ENCODE peak calls at places on chromosomes 12 and 14, in nine cellular contexts. H, B, E, P, A, I, W, K and R are unnamed samples.

GRCh38 chr12:57191410-57191809 is 25.2 kb upstream of the NXPH4 start:
- DNase-seq in H (no peak), B (no peak), E (no peak), P (no peak), A (no peak), I (no peak), W (no peak), K (no peak), R (no peak)

GRCh38 chr14:23933706-23934105 is 19.9 kb upstream of the DHRS4 start:
- DNase-seq in H (no peak), B (no peak), E (no peak), P (no peak), A (no peak), I (no peak), W (no peak), K (no peak), R (no peak)

GRCh38 chr12:83018063-83018462 is 331.4 kb downstream of the TMTC2 start:
- DNase-seq in H (no peak), B (no peak), E (no peak), P (no peak), A (no peak), I (no peak), W (no peak), K (no peak), R (no peak)

GRCh38 chr12:51626629-51627028 is 35.6 kb downstream of the SCN8A start:
- DNase-seq in H (no peak), B (no peak), E (no peak), P (no peak), A (no peak), I (no peak), W (no peak), K (no peak), R (no peak)

GRCh38 chr12:26711569-26711968 is 121.4 kb downstream of the ITPR2 start:
- DNase-seq in H (no peak), B (no peak), E (no peak), P (no peak), A (no peak), I (no peak), W (no peak), K (no peak), R (no peak)

GRCh38 chr12:100745378-100746071 is 49.1 kb upstream of the ANO4 start:
- DNase-seq in H (no peak), B (no peak), E (no peak), P (no peak), A (no peak), I (no peak), W (no peak), K (no peak), R (no peak)

GRCh38 chr14:32319368-32320049 is 9.6 kb upstream of the AKAP6 start:
- DNase-seq in H (no peak), B (no peak), E (no peak), P (no peak), A (no peak), I (no peak), W (peak), K (no peak), R (no peak)

GRCh38 chr14:98226411-98226810 is 1045.6 kb downstream of the BCL11B start:
- DNase-seq in H (no peak), B (no peak), E (no peak), P (no peak), A (no peak), I (no peak), W (no peak), K (no peak), R (no peak)

GRCh38 chr14:76644875-76645518 is 116.3 kb upstream of the VASH1 start:
- DNase-seq in H (no peak), B (peak), E (peak), P (peak), A (peak), I (no peak), W (peak), K (no peak), R (peak)

GRCh38 chr14:74763803-74764531 is 851 bp downstream of the YLPM1 start:
- DNase-seq in H (no peak), B (no peak), E (peak), P (no peak), A (peak), I (no peak), W (peak), K (peak), R (peak)

GRCh38 chr12:128385736-128386135 is 118.8 kb downstream of the TMEM132C start:
- DNase-seq in H (no peak), B (no peak), E (no peak), P (no peak), A (no peak), I (no peak), W (no peak), K (no peak), R (no peak)

GRCh38 chr14:21902561-21903199 is 229.1 kb upstream of the OR4E1 start:
- DNase-seq in H (no peak), B (no peak), E (no peak), P (no peak), A (no peak), I (no peak), W (no peak), K (no peak), R (peak)

GRCh38 chr12:24232531-24232930 is 283.1 kb upstream of the SOX5 start:
- DNase-seq in H (no peak), B (no peak), E (no peak), P (no peak), A (no peak), I (no peak), W (peak), K (no peak), R (no peak)

GRCh38 chr12:67459173-67459572 is 189.4 kb upstream of the DYRK2 start:
- DNase-seq in H (no peak), B (no peak), E (no peak), P (no peak), A (no peak), I (no peak), W (no peak), K (no peak), R (no peak)

GRCh38 chr14:26377150-26377549 is 220.7 kb downstream of the NOVA1 start:
- DNase-seq in H (no peak), B (no peak), E (no peak), P (no peak), A (no peak), I (no peak), W (peak), K (no peak), R (no peak)

GRCh38 chr12:3753549-3754284 is 808 bp upstream of the CRACR2A start:
- DNase-seq in H (no peak), B (no peak), E (no peak), P (no peak), A (no peak), I (no peak), W (no peak), K (peak), R (peak)

GRCh38 chr14:80587096-80587724 is 354.3 kb downstream of the CEP128 start:
- DNase-seq in H (no peak), B (peak), E (peak), P (no peak), A (peak), I (no peak), W (peak), K (no peak), R (peak)

GRCh38 chr14:35821546-35822411 is 4.4 kb upstream of the BRMS1L start:
- DNase-seq in H (no peak), B (peak), E (peak), P (no peak), A (peak), I (no peak), W (peak), K (no peak), R (peak)

GRCh38 chr14:55884819-55885218 is 233.4 kb upstream of the PELI2 start:
- DNase-seq in H (no peak), B (no peak), E (no peak), P (no peak), A (no peak), I (no peak), W (peak), K (no peak), R (no peak)

GRCh38 chr12:68505915-68506314 is 104.8 kb upstream of the RAP1B start:
- DNase-seq in H (no peak), B (no peak), E (no peak), P (no peak), A (no peak), I (no peak), W (no peak), K (no peak), R (no peak)

GRCh38 chr14:104367811-104368750 is 211.5 kb upstream of the C14orf180 start:
- DNase-seq in H (no peak), B (no peak), E (no peak), P (no peak), A (no peak), I (no peak), W (no peak), K (no peak), R (no peak)

GRCh38 chr14:75525969-75526368 is 3.7 kb downstream of the BATF start:
- DNase-seq in H (no peak), B (no peak), E (no peak), P (no peak), A (no peak), I (no peak), W (no peak), K (no peak), R (no peak)

GRCh38 chr12:13571035-13571434 is 374.5 kb downstream of the EMP1 start:
- DNase-seq in H (no peak), B (no peak), E (no peak), P (no peak), A (no peak), I (no peak), W (no peak), K (no peak), R (no peak)

GRCh38 chr14:34640826-34641225 is 10.9 kb upstream of the SNX6 start:
- DNase-seq in H (no peak), B (no peak), E (no peak), P (no peak), A (no peak), I (no peak), W (no peak), K (no peak), R (no peak)

GRCh38 chr14:35669782-35670181 is 135.8 kb downstream of the INSM2 start:
- DNase-seq in H (no peak), B (peak), E (peak), P (no peak), A (no peak), I (no peak), W (peak), K (no peak), R (no peak)

GRCh38 chr12:84508943-84509342 is 403.7 kb downstream of the SLC6A15 start:
- DNase-seq in H (no peak), B (no peak), E (no peak), P (no peak), A (no peak), I (no peak), W (peak), K (peak), R (no peak)

GRCh38 chr14:69288001-69288771 is 28.2 kb downstream of the GALNT16 start:
- DNase-seq in H (peak), B (peak), E (peak), P (no peak), A (peak), I (no peak), W (no peak), K (peak), R (no peak)

GRCh38 chr12:67826946-67827719 is 162.1 kb upstream of the IFNG-AS1 start:
- DNase-seq in H (no peak), B (no peak), E (no peak), P (no peak), A (peak), I (no peak), W (peak), K (no peak), R (no peak)

GRCh38 chr14:62213516-62213915 is 451.3 kb downstream of the SNAPC1 start:
- DNase-seq in H (no peak), B (peak), E (no peak), P (no peak), A (peak), I (no peak), W (peak), K (no peak), R (no peak)

DNA sequence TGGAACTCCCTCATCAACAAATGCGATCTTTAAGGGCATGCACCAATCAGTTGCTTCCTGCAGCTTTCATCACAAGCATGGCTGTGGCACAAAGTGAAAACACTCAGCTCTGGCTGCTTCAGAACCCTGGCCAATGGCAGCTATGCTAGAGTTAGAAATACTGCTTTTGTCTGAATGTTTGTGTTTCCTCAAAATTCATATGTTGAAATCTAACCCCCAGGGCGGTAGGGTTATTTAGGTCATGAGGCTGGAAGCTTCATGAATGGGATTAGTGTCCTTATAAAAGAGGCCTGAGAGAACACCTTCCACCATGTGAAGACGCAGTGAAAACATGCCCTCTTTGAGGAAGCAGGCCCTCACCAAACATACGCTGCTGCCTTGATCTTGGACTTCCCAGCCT is 453.9 kb downstream of the SNAPC1 start:
- DNase-seq in H (no peak), B (no peak), E (no peak), P (no peak), A (no peak), I (no peak), W (no peak), K (no peak), R (no peak)
- TF ChIP-seq CTCF in H (no peak), B (no peak), E (no peak), P (no peak), A (no peak), I (no peak), W (no peak), K (no peak), R (no peak)

GRCh38 chr12:78115889-78116288 is 285.2 kb downstream of the NAV3 start:
- DNase-seq in H (no peak), B (no peak), E (no peak), P (no peak), A (no peak), I (no peak), W (no peak), K (no peak), R (no peak)

GRCh38 chr12:78119351-78119918 is 288.7 kb downstream of the NAV3 start:
- DNase-seq in H (no peak), B (no peak), E (no peak), P (no peak), A (no peak), I (no peak), W (peak), K (no peak), R (no peak)

GRCh38 chr12:78120866-78121590 is 290.3 kb downstream of the NAV3 start:
- DNase-seq in H (no peak), B (peak), E (peak), P (no peak), A (no peak), I (no peak), W (peak), K (no peak), R (no peak)

GRCh38 chr12:78118486-78118885 is 287.8 kb downstream of the NAV3 start:
- DNase-seq in H (no peak), B (no peak), E (no peak), P (no peak), A (no peak), I (no peak), W (no peak), K (no peak), R (no peak)

GRCh38 chr12:78118036-78118435 is 287.3 kb downstream of the NAV3 start:
- DNase-seq in H (no peak), B (no peak), E (no peak), P (no peak), A (peak), I (no peak), W (no peak), K (no peak), R (no peak)
- TF ChIP-seq CTCF in H (no peak), B (no peak), E (no peak), P (peak), A (no peak), I (no peak), W (peak), K (no peak), R (no peak)

GRCh38 chr14:91387135-91387849 is 30.3 kb downstream of the CCDC88C start:
- DNase-seq in H (no peak), B (peak), E (no peak), P (no peak), A (peak), I (no peak), W (peak), K (no peak), R (peak)
- TF ChIP-seq CTCF in H (no peak), B (no peak), E (no peak), P (no peak), A (no peak), I (no peak), W (no peak), K (no peak), R (no peak)

GRCh38 chr12:116266631-116267349 is 10.7 kb downstream of the MED13L start:
- DNase-seq in H (no peak), B (peak), E (no peak), P (no peak), A (no peak), I (no peak), W (peak), K (no peak), R (no peak)

GRCh38 chr12:116267948-116268347 is 9.5 kb downstream of the MED13L start:
- DNase-seq in H (no peak), B (no peak), E (no peak), P (no peak), A (no peak), I (no peak), W (no peak), K (no peak), R (no peak)

GRCh38 chr12:116264525-116265070 is 12.9 kb downstream of the MED13L start:
- DNase-seq in H (no peak), B (no peak), E (no peak), P (no peak), A (no peak), I (no peak), W (no peak), K (no peak), R (no peak)

GRCh38 chr12:116265361-116266128 is 11.9 kb downstream of the MED13L start:
- DNase-seq in H (no peak), B (no peak), E (no peak), P (no peak), A (no peak), I (no peak), W (no peak), K (no peak), R (no peak)

DNA sequence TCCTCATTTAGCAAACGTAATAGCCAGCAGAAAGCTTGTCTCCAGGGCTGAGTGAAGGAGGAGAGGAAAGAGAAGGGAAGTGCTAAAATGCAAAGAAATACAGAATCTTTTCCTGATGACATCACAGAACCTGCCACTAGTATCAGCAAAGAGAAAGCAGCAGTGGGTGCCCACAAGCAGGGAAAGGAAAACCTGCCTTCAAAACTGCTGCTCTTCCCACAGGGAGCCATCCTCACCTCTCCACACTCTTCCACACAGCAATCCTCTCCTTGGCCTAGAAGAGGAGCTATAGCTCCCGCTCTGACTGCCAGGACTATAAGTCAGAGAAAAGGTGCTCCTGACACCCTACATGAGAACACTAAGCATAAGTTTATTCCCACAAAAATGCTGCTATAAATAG is 11.3 kb downstream of the MED13L start:
- DNase-seq in H (no peak), B (peak), E (no peak), P (no peak), A (peak), I (no peak), W (peak), K (no peak), R (no peak)
- TF ChIP-seq CTCF in H (no peak), B (peak), E (no peak), P (no peak), A (peak), I (no peak), W (peak), K (no peak), R (no peak)

GRCh38 chr12:62983594-62983993 is 48.6 kb upstream of the PPM1H start:
- DNase-seq in H (no peak), B (no peak), E (no peak), P (no peak), A (no peak), I (no peak), W (no peak), K (no peak), R (peak)
- TF ChIP-seq CTCF in H (peak), B (peak), E (peak), P (peak), A (no peak), I (no peak), W (peak), K (no peak), R (no peak)

DNA sequence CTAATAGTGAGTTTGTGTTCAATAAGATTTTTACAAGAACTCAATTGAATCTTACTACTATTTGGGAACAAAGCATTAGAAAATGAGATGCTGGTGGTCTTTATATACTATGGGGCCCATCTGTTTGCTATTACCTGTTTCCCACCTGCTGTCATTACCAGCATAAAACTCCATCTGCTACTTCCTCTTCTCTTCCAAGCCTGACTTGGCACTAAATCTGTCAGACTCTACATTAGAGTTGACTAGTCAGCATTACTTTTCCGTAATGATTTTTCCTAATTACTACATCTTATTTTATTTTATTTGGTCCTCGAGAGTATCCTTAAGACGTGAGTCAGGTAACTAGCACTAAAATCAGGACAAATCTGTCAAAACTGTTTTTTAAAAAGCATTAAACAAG is 68.1 kb upstream of the KRR1 start:
- DNase-seq in H (no peak), B (no peak), E (no peak), P (no peak), A (no peak), I (no peak), W (no peak), K (no peak), R (no peak)
- TF ChIP-seq CTCF in H (no peak), B (no peak), E (no peak), P (no peak), A (no peak), I (no peak), W (no peak), K (no peak), R (no peak)

GRCh38 chr14:46136456-46136855 is 515.1 kb downstream of the RPL10L start:
- DNase-seq in H (no peak), B (no peak), E (no peak), P (no peak), A (no peak), I (no peak), W (no peak), K (no peak), R (no peak)
- TF ChIP-seq CTCF in H (no peak), B (no peak), E (no peak), P (no peak), A (no peak), I (no peak), W (no peak), K (no peak), R (no peak)

DNA sequence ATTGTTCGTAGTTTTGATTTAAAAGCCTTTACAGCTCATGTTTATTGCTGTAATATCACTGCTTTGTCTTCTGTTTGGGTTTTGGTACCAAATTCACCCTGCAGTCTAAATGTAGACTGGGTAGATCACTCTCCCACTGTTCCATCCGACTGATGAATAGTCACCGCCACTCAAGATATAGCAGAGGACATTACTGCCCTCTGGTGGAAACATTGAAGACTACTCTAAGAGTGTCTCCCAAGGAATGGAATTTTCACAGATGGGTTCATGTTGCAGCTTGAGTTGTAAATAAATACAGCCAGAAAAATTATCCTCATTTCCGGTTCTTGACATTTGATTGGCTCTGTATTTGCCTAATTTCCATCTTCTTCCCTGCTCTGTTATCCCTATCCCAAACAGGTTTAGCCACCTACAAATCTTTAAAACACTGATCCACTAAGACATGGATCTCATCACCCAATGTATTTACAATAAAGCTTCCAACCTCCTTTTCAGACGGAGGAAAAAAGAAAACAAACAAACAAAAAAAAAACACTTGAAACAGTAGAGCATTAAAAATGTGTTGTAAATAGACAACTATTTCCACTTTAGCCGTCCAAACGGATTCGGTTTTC is 198.3 kb upstream of the CPNE8 start:
- DNase-seq in H (no peak), B (peak), E (peak), P (no peak), A (peak), I (no peak), W (peak), K (no peak), R (peak)
- TF ChIP-seq CTCF in H (peak), B (peak), E (peak), P (peak), A (peak), I (peak), W (peak), K (peak), R (peak)